ENCODE peak calls at places on chromosomes 4 and X, in four cellular contexts. E, M, N and P are unnamed samples.

GRCh38 chr4:54550415-54551171 is 107.2 kb upstream of the KIT start:
- DNase-seq in N (no peak), E (no peak), M (no peak), P (no peak)

GRCh38 chr4:76708986-76709385 is 189.0 kb downstream of the SOWAHB start:
- DNase-seq in E (no peak), M (no peak), N (no peak), P (no peak)

GRCh38 chr4:31647776-31648175 is 927.6 kb downstream of the PCDH7 start:
- DNase-seq in N (no peak), E (no peak), M (no peak), P (no peak)

GRCh38 chr4:118772149-118773081 is 63.5 kb downstream of the SEC24D start:
- DNase-seq in N (no peak), M (peak), E (peak), P (no peak)

GRCh38 chr4:16048639-16049448 is 35.0 kb downstream of the PROM1 start:
- DNase-seq in N (no peak), E (no peak), M (no peak), P (no peak)

GRCh38 chrX:52933976-52934703 is 24.2 kb downstream of the FAM156A start:
- DNase-seq in M (no peak), N (no peak), E (no peak), P (no peak)

GRCh38 chr4:24754586-24754985 is 40.8 kb upstream of the SOD3 start:
- DNase-seq in E (no peak), M (no peak), N (no peak), P (no peak)

GRCh38 chr4:24690436-24690835 is 104.9 kb upstream of the SOD3 start:
- DNase-seq in N (no peak), M (no peak), E (no peak), P (no peak)

GRCh38 chr4:23710298-23710697 is 179.5 kb downstream of the PPARGC1A start:
- DNase-seq in N (no peak), E (no peak), M (no peak), P (no peak)